ENCODE peak calls at places on chromosomes 11 and 22, in eight cellular contexts. One of them, this sample, is unnamed.

GRCh38 chr11:134357545-134357839 is 25.7 kb downstream of the GLB1L2 start:
- DNase-seq in stimulated activated CD4-positive, alpha-beta T cell treated with anti-CD3 and anti-CD28 coated beads, Interleukin-15, amount 100 ng/mL, for 24 hours: no peak
- DNase-seq in SK-N-MC: no peak
- DNase-seq in ureter: no peak
- DNase-seq in fibroblast of the aortic adventitia: no peak
- DNase-seq in H7: peak
- DNase-seq in HEK293T: no peak
- DNase-seq in aorta: no peak
- DNase-seq in this sample: no peak

GRCh38 chr22:29625090-29625825 is 21.8 kb downstream of the NF2 start:
- DNase-seq in aorta: peak
- DNase-seq in stimulated activated CD4-positive, alpha-beta T cell treated with anti-CD3 and anti-CD28 coated beads, Interleukin-15, amount 100 ng/mL, for 24 hours: peak
- DNase-seq in HEK293T: peak
- DNase-seq in SK-N-MC: no peak
- DNase-seq in fibroblast of the aortic adventitia: no peak
- DNase-seq in H7: no peak
- DNase-seq in ureter: no peak
- DNase-seq in this sample: peak

GRCh38 chr11:122758974-122759373 is 79.3 kb upstream of the CRTAM start:
- DNase-seq in aorta: no peak
- DNase-seq in HEK293T: no peak
- DNase-seq in fibroblast of the aortic adventitia: peak
- DNase-seq in H7: no peak
- DNase-seq in stimulated activated CD4-positive, alpha-beta T cell treated with anti-CD3 and anti-CD28 coated beads, Interleukin-15, amount 100 ng/mL, for 24 hours: peak
- DNase-seq in SK-N-MC: no peak
- DNase-seq in ureter: no peak
- DNase-seq in this sample: no peak

GRCh38 chr22:48779211-48779643 is 1048.4 kb downstream of the BRD1 start:
- DNase-seq in H7: no peak
- DNase-seq in HEK293T: no peak
- DNase-seq in aorta: no peak
- DNase-seq in stimulated activated CD4-positive, alpha-beta T cell treated with anti-CD3 and anti-CD28 coated beads, Interleukin-15, amount 100 ng/mL, for 24 hours: no peak
- DNase-seq in fibroblast of the aortic adventitia: no peak
- DNase-seq in ureter: no peak
- DNase-seq in SK-N-MC: no peak
- DNase-seq in this sample: no peak

GRCh38 chr11:87878373-87878779 is 296.9 kb downstream of the RAB38 start:
- DNase-seq in aorta: no peak
- DNase-seq in fibroblast of the aortic adventitia: peak
- DNase-seq in HEK293T: peak
- DNase-seq in ureter: no peak
- DNase-seq in SK-N-MC: peak
- DNase-seq in stimulated activated CD4-positive, alpha-beta T cell treated with anti-CD3 and anti-CD28 coated beads, Interleukin-15, amount 100 ng/mL, for 24 hours: peak
- DNase-seq in H7: no peak
- DNase-seq in this sample: peak

GRCh38 chr11:116513894-116514293 is 258.9 kb downstream of the BUD13 start:
- DNase-seq in ureter: no peak
- DNase-seq in fibroblast of the aortic adventitia: peak
- DNase-seq in stimulated activated CD4-positive, alpha-beta T cell treated with anti-CD3 and anti-CD28 coated beads, Interleukin-15, amount 100 ng/mL, for 24 hours: peak
- DNase-seq in HEK293T: no peak
- DNase-seq in H7: peak
- DNase-seq in SK-N-MC: peak
- DNase-seq in aorta: peak
- DNase-seq in this sample: no peak

GRCh38 chr22:23833017-23833795 is 5.6 kb downstream of the DERL3 start:
- DNase-seq in fibroblast of the aortic adventitia: no peak
- DNase-seq in HEK293T: no peak
- DNase-seq in SK-N-MC: no peak
- DNase-seq in ureter: no peak
- DNase-seq in H7: no peak
- DNase-seq in aorta: peak
- DNase-seq in stimulated activated CD4-positive, alpha-beta T cell treated with anti-CD3 and anti-CD28 coated beads, Interleukin-15, amount 100 ng/mL, for 24 hours: no peak
- DNase-seq in this sample: no peak

GRCh38 chr11:64358907-64359711 is at the start of gene RPS6KA4:
- DNase-seq in H7: peak
- DNase-seq in aorta: peak
- DNase-seq in fibroblast of the aortic adventitia: peak
- DNase-seq in SK-N-MC: no peak
- DNase-seq in stimulated activated CD4-positive, alpha-beta T cell treated with anti-CD3 and anti-CD28 coated beads, Interleukin-15, amount 100 ng/mL, for 24 hours: peak
- DNase-seq in ureter: no peak
- DNase-seq in HEK293T: peak
- DNase-seq in this sample: peak

This sample was measured in foreskin melanocyte.